ENCODE peak calls at places on chromosomes 1 and 21, in six cellular contexts. I is endodermal cell, U is neural progenitor cell, S is fibroblast of the aortic adventitia, L is uterus, H is body of pancreas. C is an unnamed sample.

GRCh38 chr1:30715216-30715615 is 8.2 kb downstream of the MATN1 start:
- DNase-seq in H (no peak), S (no peak), I (no peak), L (no peak), U (no peak), C (no peak)

GRCh38 chr1:25616932-25617625 is 488 bp downstream of the MAN1C1 start:
- DNase-seq in U (peak), H (no peak), I (no peak), S (no peak), L (peak), C (no peak)

GRCh38 chr1:116987256-116987555 is 14.4 kb upstream of the CD101 start:
- DNase-seq in H (peak), L (no peak), I (no peak), U (no peak), S (no peak), C (no peak)

GRCh38 chr1:208358681-208359080 is 114.5 kb upstream of the PLXNA2 start:
- DNase-seq in S (no peak), L (no peak), I (no peak), H (no peak), U (no peak), C (no peak)

GRCh38 chr1:210681158-210681557 is 352.5 kb downstream of the HHAT start:
- DNase-seq in L (no peak), U (no peak), S (no peak), H (no peak), I (peak), C (no peak)

GRCh38 chr1:226117330-226117729 is 54.8 kb downstream of the H3-3A start:
- DNase-seq in H (no peak), S (no peak), L (no peak), I (no peak), U (no peak), C (no peak)

GRCh38 chr1:85607126-85607912 is 26.8 kb downstream of the CCN1 start:
- DNase-seq in L (no peak), H (peak), S (peak), U (peak), I (peak), C (peak)

GRCh38 chr1:91701494-91701869 is 184.5 kb downstream of the TGFBR3 start:
- DNase-seq in U (no peak), S (no peak), H (no peak), L (no peak), I (no peak), C (peak)

GRCh38 chr21:14734191-14734590 is 188.1 kb upstream of the SAMSN1 start:
- DNase-seq in H (no peak), I (no peak), L (no peak), S (no peak), U (no peak), C (no peak)

GRCh38 chr1:100580446-100580845 is 42.5 kb downstream of the GPR88 start:
- DNase-seq in I (no peak), U (no peak), H (no peak), L (no peak), S (no peak), C (no peak)

GRCh38 chr1:15992582-15993500 is 11.2 kb upstream of the SRARP start:
- DNase-seq in L (no peak), I (peak), H (no peak), U (no peak), S (no peak), C (no peak)

GRCh38 chr1:196381544-196381943 is 226.7 kb downstream of the KCNT2 start:
- DNase-seq in I (no peak), S (no peak), U (no peak), H (no peak), L (no peak), C (no peak)

GRCh38 chr1:23167353-23168078 is 1.1 kb downstream of the LUZP1 start:
- DNase-seq in H (peak), L (peak), I (peak), S (peak), U (peak), C (peak)

GRCh38 chr21:34511787-34512451 is at the start of gene KCNE1:
- DNase-seq in U (no peak), L (no peak), S (no peak), I (no peak), H (peak), C (peak)

GRCh38 chr1:61157420-61157987 is 75.1 kb downstream of the NFIA start:
- DNase-seq in I (no peak), L (no peak), H (no peak), S (peak), U (no peak), C (peak)

GRCh38 chr1:8396083-8396911 is 78.4 kb downstream of the SLC45A1 start:
- DNase-seq in I (no peak), S (peak), U (peak), L (no peak), H (no peak), C (peak)

GRCh38 chr1:225004396-225004795 is 74.9 kb downstream of the DNAH14 start:
- DNase-seq in L (no peak), U (no peak), S (peak), I (no peak), H (no peak), C (no peak)

GRCh38 chr1:209455666-209456065 is 127.8 kb upstream of the CAMK1G start:
- DNase-seq in S (no peak), L (no peak), U (peak), I (no peak), H (no peak), C (no peak)

GRCh38 chr1:119347858-119348257 is 20.7 kb upstream of the HAO2 start:
- DNase-seq in U (no peak), L (no peak), I (no peak), H (no peak), S (no peak), C (no peak)

GRCh38 chr1:34858901-34859441 is 578 bp downstream of the SMIM12 start:
- DNase-seq in I (no peak), L (peak), U (no peak), S (peak), H (peak), C (peak)

GRCh38 chr1:30604801-30605440 is 118.5 kb downstream of the MATN1 start:
- DNase-seq in I (peak), U (no peak), S (no peak), L (no peak), H (no peak), C (no peak)

GRCh38 chr1:13901041-13901440 is 201.1 kb downstream of the PRDM2 start:
- DNase-seq in S (no peak), U (no peak), L (no peak), I (no peak), H (no peak), C (no peak)

GRCh38 chr1:213273546-213273945 is 222.5 kb downstream of the RPS6KC1 start:
- DNase-seq in U (no peak), S (peak), L (no peak), H (no peak), I (no peak), C (no peak)

GRCh38 chr1:69244211-69244610 is 323.5 kb upstream of the LRRC7 start:
- DNase-seq in I (peak), U (peak), H (no peak), S (no peak), L (no peak), C (no peak)

GRCh38 chr1:40704817-40705733 is 13.6 kb downstream of the NFYC start:
- DNase-seq in I (no peak), S (no peak), H (no peak), U (no peak), L (no peak), C (no peak)

GRCh38 chr1:152953761-152954160 is 6.8 kb downstream of the SPRR5 start:
- DNase-seq in H (no peak), I (no peak), S (no peak), L (no peak), U (no peak), C (no peak)

GRCh38 chr1:188822248-188822647 is 1655.4 kb downstream of the BRINP3 start:
- DNase-seq in S (no peak), H (no peak), U (no peak), L (no peak), I (peak), C (no peak)

GRCh38 chr1:41805771-41806471 is 112.8 kb downstream of the HIVEP3 start:
- DNase-seq in S (no peak), L (no peak), U (no peak), I (no peak), H (no peak), C (no peak)

GRCh38 chr1:202247837-202248795 is 54.5 kb downstream of the LGR6 start:
- DNase-seq in I (peak), H (no peak), U (no peak), L (no peak), S (no peak), C (no peak)

GRCh38 chr1:202589190-202589680 is 121.0 kb downstream of the SYT2 start:
- DNase-seq in L (peak), U (no peak), H (peak), S (peak), I (peak), C (peak)

GRCh38 chr1:206684478-206685255 is at the start of gene MAPKAPK2:
- DNase-seq in H (peak), L (peak), S (peak), U (peak), I (peak), C (peak)

GRCh38 chr21:22575165-22575584 is 1577.0 kb downstream of the NCAM2 start:
- DNase-seq in U (peak), H (no peak), S (no peak), I (peak), L (no peak), C (no peak)

GRCh38 chr1:89607888-89608626 is 24.9 kb upstream of the LRRC8C start:
- DNase-seq in S (no peak), U (no peak), L (no peak), H (no peak), I (no peak), C (no peak)

GRCh38 chr1:99993468-99993845 is 23.7 kb downstream of the SLC35A3 start:
- DNase-seq in H (no peak), U (no peak), I (no peak), S (no peak), L (no peak), C (no peak)

GRCh38 chr1:9260086-9260766 is 25.7 kb downstream of the H6PD start:
- DNase-seq in I (no peak), H (no peak), L (no peak), S (no peak), U (no peak), C (no peak)

GRCh38 chr1:183090386-183091006 is 67.3 kb downstream of the LAMC1 start:
- DNase-seq in U (no peak), H (peak), L (peak), I (no peak), S (peak), C (peak)

GRCh38 chr1:26949266-26949925 is 10.9 kb downstream of the KDF1 start:
- DNase-seq in L (no peak), H (no peak), U (no peak), I (no peak), S (peak), C (peak)

GRCh38 chr21:44485254-44485793 is 30.0 kb downstream of the LRRC3 start:
- DNase-seq in H (no peak), U (peak), L (peak), S (peak), I (peak), C (no peak)
- H3K4me3 ChIP-seq in H (no peak), U (peak), L (peak), S (peak), I (no peak), C (no peak)

DNA sequence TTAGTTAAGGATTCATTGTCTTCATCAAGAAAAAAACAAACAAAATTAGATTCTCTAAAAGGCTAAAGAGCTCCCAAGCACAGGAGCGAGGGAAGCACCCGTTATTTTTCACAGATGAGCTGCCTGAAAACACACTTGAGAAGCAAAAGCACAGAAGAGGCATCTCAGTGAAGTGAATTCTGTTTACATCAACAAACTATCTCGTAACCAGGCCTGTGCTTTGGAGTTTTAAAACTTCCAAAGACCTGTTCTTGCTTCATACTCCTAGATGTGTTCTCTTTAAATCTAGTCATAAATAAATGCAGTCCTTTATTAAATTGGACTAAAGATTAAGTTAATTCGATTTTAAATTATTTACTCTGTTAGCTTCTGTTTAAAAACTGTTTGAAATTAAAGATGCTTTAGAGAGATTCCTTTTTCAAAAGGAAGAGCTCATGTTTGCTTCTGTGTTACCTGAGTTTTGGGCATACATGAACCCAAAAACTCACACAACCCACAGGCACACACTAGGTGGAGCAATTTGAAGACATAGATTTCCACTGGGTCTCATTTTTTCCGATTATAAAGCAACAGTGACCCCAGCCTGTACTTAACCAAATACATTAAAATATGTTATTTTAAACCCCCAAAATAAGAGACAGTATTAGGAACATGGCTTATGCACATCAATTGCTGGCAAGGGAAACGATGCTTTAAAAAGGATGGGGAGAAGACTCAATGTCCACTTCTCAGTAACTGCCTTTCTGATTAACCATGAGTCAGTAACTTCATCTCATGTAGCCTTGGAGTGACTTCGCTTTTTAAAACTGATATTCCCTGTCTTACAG is 648.2 kb downstream of the SMYD3 start:
- DNase-seq in I (no peak), H (no peak), U (no peak), S (peak), L (no peak), C (peak)
- TF ChIP-seq CTCF in I (peak), H (no peak), U (peak), S (peak), L (no peak), C (peak)

GRCh38 chr1:232667781-232668101 is 37.8 kb upstream of the SIPA1L2 start:
- DNase-seq in U (no peak), S (peak), H (no peak), L (no peak), I (no peak), C (peak)
- H3K4me3 ChIP-seq in U (no peak), S (no peak), H (no peak), L (no peak), I (no peak), C (no peak)

GRCh38 chr1:21245688-21246229 is 44.5 kb downstream of the ECE1 start:
- DNase-seq in H (no peak), L (no peak), I (no peak), S (no peak), U (no peak), C (no peak)

GRCh38 chr1:21251773-21252471 is 38.3 kb downstream of the ECE1 start:
- DNase-seq in S (peak), L (peak), U (no peak), I (no peak), H (peak), C (peak)

GRCh38 chr1:21246905-21247642 is 43.2 kb downstream of the ECE1 start:
- DNase-seq in U (no peak), I (no peak), S (no peak), H (peak), L (no peak), C (no peak)

GRCh38 chr1:21247892-21248715 is 42.2 kb downstream of the ECE1 start:
- DNase-seq in I (no peak), L (no peak), H (peak), U (no peak), S (no peak), C (no peak)

DNA sequence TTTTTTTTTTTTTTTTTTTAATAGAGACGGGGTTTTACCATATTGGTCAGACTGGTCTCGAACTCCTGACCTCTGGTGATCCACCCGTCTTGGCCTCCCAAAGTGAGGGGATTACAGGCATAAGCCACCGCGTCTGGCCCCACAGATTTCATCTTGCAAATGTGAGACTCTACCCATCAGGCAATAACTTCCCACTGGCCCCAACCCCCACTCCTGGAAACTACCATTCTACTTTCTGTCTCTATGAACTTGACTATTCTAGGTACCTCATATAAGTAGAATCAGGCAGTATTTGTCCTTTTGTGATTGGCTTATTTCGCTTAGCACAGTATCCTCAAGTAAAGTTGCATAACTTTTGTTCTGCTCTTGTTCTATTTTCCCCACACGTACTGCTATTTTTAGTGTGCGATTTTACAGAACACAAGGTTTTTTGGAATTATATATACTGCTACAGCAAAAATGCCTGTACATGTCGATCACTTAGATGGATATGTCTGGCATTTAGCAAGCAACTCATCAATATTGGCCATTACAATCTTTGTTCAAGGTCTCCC is 40.2 kb downstream of the ECE1 start:
- DNase-seq in L (no peak), I (no peak), U (no peak), S (no peak), H (no peak), C (no peak)
- TF ChIP-seq CTCF in L (no peak), I (no peak), U (no peak), S (no peak), H (no peak), C (no peak)

GRCh38 chr1:78011050-78011449 is 6.3 kb downstream of the DNAJB4 start:
- DNase-seq in H (no peak), I (no peak), S (no peak), U (no peak), L (no peak), C (no peak)
- H3K4me3 ChIP-seq in H (no peak), I (no peak), S (no peak), U (no peak), L (no peak), C (no peak)

GRCh38 chr1:217048104-217048707 is 325.0 kb upstream of the ESRRG start:
- DNase-seq in L (no peak), I (peak), S (peak), H (no peak), U (peak), C (no peak)
- TF ChIP-seq CTCF in L (no peak), I (peak), S (peak), H (no peak), U (peak), C (no peak)

C was measured in foreskin fibroblast.